ENCODE peak calls at places on chromosomes 11 and 22, in eight cellular contexts. R is skeletal muscle cell; G is stomach; W is progenitor cell of endocrine pancreas; X is amniotic epithelial cell; M is activated CD4-positive, alpha-beta T cell treated with anti-CD3 and anti-CD28 coated beads for 4 hours; E is M059J; B is body of pancreas. D is an unnamed sample.

GRCh38 chr11:70483940-70484339 is 85.6 kb downstream of the CTTN start:
- DNase-seq in R (no peak), G (no peak), W (no peak), X (no peak), M (no peak), E (no peak), B (no peak), D (no peak)

GRCh38 chr11:111526501-111526900 is 11.9 kb downstream of the HOATZ start:
- DNase-seq in R (peak; percentile 46), G (no peak), W (no peak), X (peak; percentile 88), M (no peak), E (peak; percentile 84), B (no peak), D (no peak)

GRCh38 chr11:128772814-128773213 is 78.9 kb downstream of the FLI1 start:
- DNase-seq in R (no peak), G (peak; percentile 76), W (no peak), X (no peak), M (peak; percentile 32), E (no peak), B (peak; percentile 51), D (no peak)

GRCh38 chr11:71170619-71171018 is 81.8 kb downstream of the SHANK2 start:
- DNase-seq in R (no peak), G (no peak), W (no peak), X (no peak), M (no peak), E (no peak), B (no peak), D (no peak)

GRCh38 chr11:32884023-32884422 is 8.6 kb upstream of the QSER1 start:
- DNase-seq in R (no peak), G (no peak), W (no peak), X (no peak), M (no peak), E (no peak), B (no peak), D (no peak)

GRCh38 chr11:73958521-73959141 is 7.8 kb downstream of the DNAJB13 start:
- DNase-seq in R (no peak), G (no peak), W (no peak), X (no peak), M (no peak), E (no peak), B (no peak), D (no peak)

GRCh38 chr11:46827995-46828394 is 18.1 kb downstream of the CKAP5 start:
- DNase-seq in R (peak; percentile 4), G (no peak), W (no peak), X (peak; percentile 10), M (no peak), E (peak; percentile 3), B (no peak), D (no peak)

GRCh38 chr22:23820748-23821211 is 18.0 kb downstream of the DERL3 start:
- DNase-seq in R (no peak), G (no peak), W (no peak), X (no peak), M (no peak), E (no peak), B (no peak), D (no peak)

GRCh38 chr22:31896472-31896871 is 47.9 kb upstream of the YWHAH start:
- DNase-seq in R (no peak), G (no peak), W (no peak), X (no peak), M (no peak), E (no peak), B (no peak), D (no peak)

GRCh38 chr22:35656284-35656752 is 8.1 kb downstream of the APOL6 start:
- DNase-seq in R (no peak), G (no peak), W (no peak), X (peak; percentile 37), M (no peak), E (no peak), B (no peak), D (no peak)

GRCh38 chr11:31805037-31805628 is 6.0 kb downstream of the PAX6 start:
- DNase-seq in R (no peak), G (no peak), W (no peak), X (no peak), M (no peak), E (no peak), B (no peak), D (no peak)

GRCh38 chr11:11442791-11443190 is 89.7 kb upstream of the CSNK2A3 start:
- DNase-seq in R (no peak), G (no peak), W (no peak), X (no peak), M (no peak), E (no peak), B (no peak), D (peak; percentile 24)

GRCh38 chr11:61650781-61651571 is 29.2 kb upstream of the DAGLA start:
- DNase-seq in R (no peak), G (no peak), W (no peak), X (no peak), M (no peak), E (no peak), B (peak; percentile 65), D (peak; percentile 62)

GRCh38 chr11:10627306-10627705 is 58.8 kb upstream of the LYVE1 start:
- DNase-seq in R (no peak), G (no peak), W (no peak), X (no peak), M (no peak), E (no peak), B (no peak), D (no peak)

GRCh38 chr11:65223031-65223430 is 38.7 kb upstream of the POLA2 start:
- DNase-seq in R (no peak), G (no peak), W (no peak), X (no peak), M (no peak), E (no peak), B (no peak), D (no peak)

GRCh38 chr11:29310016-29310415 is 706.8 kb downstream of the KCNA4 start:
- DNase-seq in R (no peak), G (no peak), W (no peak), X (peak; percentile 87), M (no peak), E (peak; percentile 88), B (no peak), D (no peak)

GRCh38 chr22:31625661-31626426 is 36.2 kb downstream of the PISD start:
- DNase-seq in R (no peak), G (peak; percentile 62), W (no peak), X (peak; percentile 42), M (no peak), E (no peak), B (no peak), D (peak; percentile 55)

GRCh38 chr11:12172493-12173013 is 62.2 kb downstream of the MICAL2 start:
- DNase-seq in R (no peak), G (no peak), W (no peak), X (no peak), M (no peak), E (peak; percentile 59), B (no peak), D (no peak)

GRCh38 chr11:70876685-70877084 is 375.7 kb downstream of the SHANK2 start:
- DNase-seq in R (no peak), G (peak; percentile 29), W (no peak), X (no peak), M (no peak), E (no peak), B (peak; percentile 34), D (no peak)

GRCh38 chr22:32584650-32585049 is 110.0 kb downstream of the FBXO7 start:
- DNase-seq in R (peak; percentile 40), G (no peak), W (no peak), X (peak; percentile 26), M (no peak), E (peak; percentile 76), B (no peak), D (no peak)

GRCh38 chr22:27952779-27953178 is 33.7 kb upstream of the PITPNB start:
- DNase-seq in R (no peak), G (no peak), W (no peak), X (peak; percentile 25), M (no peak), E (no peak), B (no peak), D (no peak)

GRCh38 chr11:118898400-118899295 is 15.0 kb downstream of the CXCR5 start:
- DNase-seq in R (no peak), G (no peak), W (no peak), X (no peak), M (no peak), E (no peak), B (peak; percentile 14), D (no peak)

GRCh38 chr11:61173456-61173855 is 12.2 kb upstream of the VPS37C start:
- DNase-seq in R (no peak), G (peak; percentile 49), W (no peak), X (no peak), M (no peak), E (peak; percentile 58), B (no peak), D (no peak)

GRCh38 chr11:47847892-47848635 is at the start of gene NUP160:
- DNase-seq in R (no peak), G (peak; percentile 90), W (peak; percentile 81), X (peak; percentile 33), M (peak; percentile 85), E (peak; percentile 72), B (peak; percentile 86), D (peak; percentile 86)

GRCh38 chr11:11843233-11843632 is 1.5 kb downstream of the USP47 start:
- DNase-seq in R (peak; percentile 75), G (no peak), W (no peak), X (peak; percentile 90), M (no peak), E (peak; percentile 80), B (no peak), D (peak; percentile 56)

GRCh38 chr11:35927730-35928129 is 16.1 kb upstream of the LDLRAD3 start:
- DNase-seq in R (peak; percentile 69), G (peak; percentile 46), W (no peak), X (peak; percentile 92), M (no peak), E (peak; percentile 68), B (peak; percentile 62), D (peak; percentile 60)

GRCh38 chr11:33920838-33921613 is 29.1 kb upstream of the LMO2 start:
- DNase-seq in R (no peak), G (no peak), W (no peak), X (no peak), M (no peak), E (peak; percentile 49), B (no peak), D (no peak)

GRCh38 chr22:40728731-40729189 is 49.5 kb downstream of the MCHR1 start:
- DNase-seq in R (peak; percentile 8), G (peak; percentile 62), W (no peak), X (peak; percentile 96), M (peak; percentile 50), E (peak; percentile 60), B (no peak), D (peak; percentile 68)

GRCh38 chr22:25702046-25702445 is 39.9 kb upstream of the MYO18B start:
- DNase-seq in R (no peak), G (no peak), W (no peak), X (peak; percentile 31), M (no peak), E (peak; percentile 16), B (no peak), D (no peak)

GRCh38 chr11:17734418-17734911 is at the start of gene KCNC1:
- DNase-seq in R (no peak), G (no peak), W (peak; percentile 41), X (peak; percentile 22), M (no peak), E (peak; percentile 38), B (peak; percentile 26), D (peak; percentile 78)

GRCh38 chr11:61488651-61489291 is 19.8 kb upstream of the LRRC10B start:
- DNase-seq in R (no peak), G (peak; percentile 74), W (peak; percentile 41), X (peak; percentile 58), M (no peak), E (no peak), B (peak; percentile 60), D (peak; percentile 77)